ENCODE peak calls at places on chromosomes 4 and X, in nine cellular contexts. V is activated CD8-positive, alpha-beta memory T cell treated with anti-CD3 and anti-CD28 coated beads for 48 hours; G is ACHN; J is stimulated activated CD4-positive, alpha-beta T cell treated with anti-CD3 and anti-CD28 coated beads, Interleukin-15, amount 100 ng/mL, for 1 hour; M is right lobe of liver; H is iPS-NIHi11; Y is Caco-2; I is NCI-H1694 treated with DMSO at 0.1 percent for 48 hours; O is RWPE1. N is an unnamed sample.

GRCh38 chr4:148353571-148353970 is 88.6 kb downstream of the NR3C2 start:
- DNase-seq in J (no peak), Y (no peak), G (no peak), M (no peak), I (no peak), V (no peak), H (no peak), O (no peak), N (no peak)

GRCh38 chrX:124341361-124342132 is 4.8 kb upstream of the SH2D1A start:
- DNase-seq in J (no peak), I (no peak), V (no peak), G (no peak), M (no peak), O (no peak), Y (no peak), H (no peak), N (no peak)

GRCh38 chr4:53281438-53281837 is 84.4 kb downstream of the SCFD2 start:
- DNase-seq in O (no peak), H (no peak), G (no peak), Y (no peak), V (no peak), J (no peak), I (no peak), M (no peak), N (no peak)

GRCh38 chr4:34289489-34289888 is 1954.8 kb downstream of the ARAP2 start:
- DNase-seq in G (no peak), J (no peak), V (no peak), I (no peak), H (no peak), Y (no peak), M (no peak), O (no peak), N (no peak)

GRCh38 chr4:162461952-162462351 is 298.2 kb upstream of the FSTL5 start:
- DNase-seq in M (no peak), Y (no peak), I (no peak), V (no peak), J (no peak), H (no peak), G (peak), O (no peak), N (no peak)

GRCh38 chrX:114047558-114047957 is 536.3 kb upstream of the HTR2C start:
- DNase-seq in Y (no peak), M (no peak), J (no peak), H (no peak), O (no peak), V (no peak), I (no peak), G (no peak), N (no peak)

GRCh38 chr4:147985376-147985775 is 253.5 kb downstream of the ARHGAP10 start:
- DNase-seq in O (no peak), M (no peak), J (no peak), G (no peak), V (no peak), Y (no peak), H (no peak), I (no peak), N (no peak)

GRCh38 chrX:71366674-71367256 is 608 bp downstream of the TAF1 start:
- DNase-seq in V (peak), Y (peak), O (no peak), G (peak), I (no peak), H (peak), M (peak), J (no peak), N (no peak)

GRCh38 chr4:38387348-38387747 is 276.7 kb upstream of the KLF3 start:
- DNase-seq in M (peak), O (no peak), I (no peak), H (peak), V (no peak), Y (no peak), G (no peak), J (no peak), N (no peak)

GRCh38 chrX:132480581-132481203 is 8.1 kb downstream of the MBNL3 start:
- DNase-seq in Y (no peak), H (no peak), I (no peak), J (no peak), O (no peak), G (peak), M (peak), V (no peak), N (no peak)

GRCh38 chr4:107258359-107258758 is 222.2 kb upstream of the DKK2 start:
- DNase-seq in O (peak), M (no peak), J (no peak), V (no peak), G (no peak), I (no peak), Y (no peak), H (no peak), N (no peak)

GRCh38 chr4:26787461-26788340 is 72.9 kb upstream of the STIM2 start:
- DNase-seq in G (peak), Y (no peak), I (peak), H (peak), J (peak), O (peak), M (peak), V (no peak), N (no peak)

GRCh38 chrX:134172588-134173259 is 64.3 kb upstream of the CCDC160 start:
- DNase-seq in O (peak), M (peak), V (no peak), Y (no peak), J (peak), G (no peak), I (peak), H (no peak), N (no peak)

GRCh38 chr4:138734746-138735145 is 280.8 kb upstream of the NOCT start:
- DNase-seq in V (no peak), I (no peak), G (no peak), H (no peak), J (no peak), Y (no peak), O (no peak), M (no peak), N (no peak)

GRCh38 chr4:1870328-1870577 is 940 bp upstream of the NSD2 start:
- DNase-seq in V (peak), I (peak), M (peak), H (peak), G (peak), O (peak), J (peak), Y (peak), N (no peak)

GRCh38 chr4:14568356-14568755 is 433.9 kb upstream of the CPEB2 start:
- DNase-seq in M (no peak), Y (no peak), G (no peak), J (no peak), V (no peak), H (no peak), I (no peak), O (no peak), N (no peak)

GRCh38 chr4:21184788-21185187 is 484.5 kb downstream of the PACRGL start:
- DNase-seq in Y (no peak), J (no peak), M (no peak), H (no peak), G (no peak), O (no peak), I (no peak), V (no peak), N (no peak)

GRCh38 chr4:145061325-145061920 is 36.6 kb downstream of the ANAPC10 start:
- DNase-seq in V (no peak), G (peak), Y (no peak), J (no peak), I (peak), H (peak), M (no peak), O (peak), N (no peak)

GRCh38 chrX:137549073-137549472 is 16.9 kb upstream of the ZIC3 start:
- DNase-seq in J (no peak), M (no peak), H (no peak), V (no peak), Y (no peak), I (no peak), O (no peak), G (no peak), N (no peak)

GRCh38 chr4:159227984-159228383 is 125.1 kb downstream of the RAPGEF2 start:
- DNase-seq in G (peak), O (peak), J (no peak), V (no peak), Y (peak), M (peak), H (peak), I (peak), N (no peak)

GRCh38 chrX:50721771-50722521 is 92.0 kb downstream of the SHROOM4 start:
- DNase-seq in Y (no peak), J (no peak), O (no peak), G (no peak), H (no peak), V (no peak), I (no peak), M (no peak), N (no peak)

GRCh38 chr4:149914521-149915115 is 99.0 kb upstream of the IQCM start:
- DNase-seq in H (peak), M (no peak), O (peak), Y (peak), G (peak), V (no peak), J (no peak), I (peak), N (no peak)

GRCh38 chrX:9614016-9614415 is 149.2 kb downstream of the TBL1X start:
- DNase-seq in Y (no peak), M (no peak), V (no peak), J (no peak), I (no peak), G (peak), H (no peak), O (no peak), N (no peak)

GRCh38 chrX:1464282-1465131 is 11.8 kb upstream of the ASMTL start:
- DNase-seq in G (no peak), I (no peak), H (no peak), Y (peak), O (no peak), J (no peak), V (no peak), M (no peak), N (no peak)

GRCh38 chr4:7659429-7660175 is 224.9 kb upstream of the PSAPL1 start:
- DNase-seq in G (no peak), M (peak), H (no peak), I (no peak), Y (no peak), V (no peak), J (no peak), O (no peak), N (no peak)

GRCh38 chr4:1360423-1361283 is 13.6 kb downstream of the UVSSA start:
- DNase-seq in H (no peak), J (no peak), Y (no peak), I (no peak), M (no peak), O (no peak), V (no peak), G (no peak), N (no peak)

GRCh38 chrX:81586091-81586490 is 384.2 kb downstream of the SH3BGRL start:
- DNase-seq in V (no peak), M (no peak), H (no peak), J (no peak), I (no peak), O (no peak), G (no peak), Y (no peak), N (no peak)

GRCh38 chr4:139658185-139658584 is 7.4 kb upstream of the MGST2 start:
- DNase-seq in J (no peak), M (no peak), Y (no peak), V (no peak), O (no peak), G (no peak), H (peak), I (no peak), N (no peak)

GRCh38 chrX:37348237-37349130 is 680 bp upstream of the PRRG1 start:
- DNase-seq in G (peak), Y (no peak), O (no peak), H (no peak), J (no peak), V (no peak), I (no peak), M (no peak), N (no peak)

GRCh38 chr4:126230244-126230643 is 915.5 kb downstream of the FAT4 start:
- DNase-seq in Y (no peak), I (no peak), G (no peak), O (no peak), V (no peak), J (no peak), M (no peak), H (no peak), N (no peak)

GRCh38 chr4:140654516-140654855 is 85.7 kb upstream of the UCP1 start:
- DNase-seq in O (no peak), G (no peak), M (no peak), H (no peak), J (no peak), I (no peak), Y (no peak), V (no peak), N (no peak)

GRCh38 chrX:3346436-3347329 is at the start of gene MXRA5:
- DNase-seq in Y (no peak), J (no peak), H (peak), M (no peak), I (peak), V (no peak), G (no peak), O (peak), N (no peak)

GRCh38 chrX:39504227-39504626 is 593.5 kb downstream of the BCOR start:
- DNase-seq in H (no peak), M (no peak), G (no peak), V (no peak), I (no peak), Y (no peak), O (no peak), J (no peak), N (no peak)

GRCh38 chr4:168993724-168994510 is 16.1 kb downstream of the CBR4 start:
- DNase-seq in O (no peak), H (no peak), I (no peak), V (no peak), M (no peak), G (no peak), J (no peak), Y (no peak), N (no peak)

GRCh38 chr4:55673424-55673823 is 37.3 kb upstream of the NMU start:
- DNase-seq in Y (no peak), G (no peak), V (no peak), M (no peak), H (no peak), I (no peak), O (no peak), J (no peak), N (no peak)

GRCh38 chr4:116202524-116202923 is 882.9 kb downstream of the TRAM1L1 start:
- DNase-seq in G (no peak), V (no peak), J (no peak), Y (no peak), H (no peak), M (no peak), I (no peak), O (no peak), N (no peak)

GRCh38 chr4:5798447-5798846 is 87.4 kb downstream of the EVC start:
- DNase-seq in I (peak), V (no peak), M (no peak), J (no peak), G (no peak), Y (no peak), O (no peak), H (no peak), N (no peak)

GRCh38 chr4:6172093-6172926 is 28.0 kb downstream of the JAKMIP1 start:
- DNase-seq in J (no peak), M (no peak), I (no peak), G (no peak), H (no peak), Y (no peak), O (no peak), V (no peak), N (no peak)

GRCh38 chrX:2325076-2325784 is 175.5 kb downstream of the DHRSX start:
- DNase-seq in I (no peak), Y (no peak), H (no peak), O (no peak), G (no peak), M (peak), J (no peak), V (no peak), N (no peak)

GRCh38 chr4:5747746-5748365 is 36.9 kb downstream of the EVC start:
- DNase-seq in Y (no peak), V (no peak), O (peak), J (no peak), G (peak), M (no peak), I (no peak), H (no peak), N (no peak)

N was measured in cortex of kidney.